ENCODE peak calls at places on chromosomes 12 and 14, in four cellular contexts. One of them, this sample, is unnamed.

GRCh38 chr14:49950275-49951250 is 57.7 kb downstream of the ARF6 start:
- DNase-seq in CD4-positive, alpha-beta T cell: no peak
- DNase-seq in heart left ventricle: no peak
- DNase-seq in fibroblast of lung: no peak
- DNase-seq in this sample: no peak

GRCh38 chr14:23434488-23435219 is 806 bp downstream of the MYH7 start:
- DNase-seq in CD4-positive, alpha-beta T cell: no peak
- DNase-seq in heart left ventricle: no peak
- DNase-seq in fibroblast of lung: no peak
- DNase-seq in this sample: no peak

GRCh38 chr12:25328082-25328712 is 77.5 kb upstream of the KRAS start:
- DNase-seq in CD4-positive, alpha-beta T cell: no peak
- DNase-seq in heart left ventricle: no peak
- DNase-seq in fibroblast of lung: peak; percentile 65
- DNase-seq in this sample: no peak

GRCh38 chr12:54926246-54926645 is 58.3 kb downstream of the TESPA1 start:
- DNase-seq in CD4-positive, alpha-beta T cell: no peak
- DNase-seq in heart left ventricle: no peak
- DNase-seq in fibroblast of lung: no peak
- DNase-seq in this sample: no peak

GRCh38 chr14:98926151-98926550 is 345.8 kb downstream of the BCL11B start:
- DNase-seq in CD4-positive, alpha-beta T cell: peak; percentile 60
- DNase-seq in heart left ventricle: no peak
- DNase-seq in fibroblast of lung: no peak
- DNase-seq in this sample: no peak

GRCh38 chr12:66449531-66449930 is 147.2 kb downstream of the HELB start:
- DNase-seq in CD4-positive, alpha-beta T cell: no peak
- DNase-seq in heart left ventricle: no peak
- DNase-seq in fibroblast of lung: no peak
- DNase-seq in this sample: no peak

GRCh38 chr12:102421801-102422583 is 58.4 kb downstream of the IGF1 start:
- DNase-seq in CD4-positive, alpha-beta T cell: no peak
- DNase-seq in heart left ventricle: no peak
- DNase-seq in fibroblast of lung: no peak
- DNase-seq in this sample: no peak

GRCh38 chr12:112530941-112531340 is 112.2 kb downstream of the PTPN11 start:
- DNase-seq in CD4-positive, alpha-beta T cell: no peak
- DNase-seq in heart left ventricle: no peak
- DNase-seq in fibroblast of lung: no peak
- DNase-seq in this sample: no peak

GRCh38 chr14:99459491-99460100 is 21.1 kb downstream of the SETD3 start:
- DNase-seq in CD4-positive, alpha-beta T cell: no peak
- DNase-seq in heart left ventricle: no peak
- DNase-seq in fibroblast of lung: no peak
- DNase-seq in this sample: no peak

GRCh38 chr12:34402228-34402898 is 380.1 kb downstream of the ALG10 start:
- DNase-seq in CD4-positive, alpha-beta T cell: no peak
- DNase-seq in heart left ventricle: peak; percentile 46
- DNase-seq in fibroblast of lung: no peak
- DNase-seq in this sample: no peak

GRCh38 chr14:37436519-37436918 is 158.5 kb downstream of the FOXA1 start:
- DNase-seq in CD4-positive, alpha-beta T cell: no peak
- DNase-seq in heart left ventricle: no peak
- DNase-seq in fibroblast of lung: no peak
- DNase-seq in this sample: no peak

GRCh38 chr14:23555882-23556699 is at the start of gene THTPA:
- DNase-seq in CD4-positive, alpha-beta T cell: peak; percentile 89
- DNase-seq in heart left ventricle: peak; percentile 97
- DNase-seq in fibroblast of lung: peak; percentile 87
- DNase-seq in this sample: peak; percentile 88

GRCh38 chr14:25049127-25049558 is 804 bp downstream of the STXBP6 start:
- DNase-seq in CD4-positive, alpha-beta T cell: no peak
- DNase-seq in heart left ventricle: peak; percentile 61
- DNase-seq in fibroblast of lung: peak; percentile 24
- DNase-seq in this sample: no peak

DNA sequence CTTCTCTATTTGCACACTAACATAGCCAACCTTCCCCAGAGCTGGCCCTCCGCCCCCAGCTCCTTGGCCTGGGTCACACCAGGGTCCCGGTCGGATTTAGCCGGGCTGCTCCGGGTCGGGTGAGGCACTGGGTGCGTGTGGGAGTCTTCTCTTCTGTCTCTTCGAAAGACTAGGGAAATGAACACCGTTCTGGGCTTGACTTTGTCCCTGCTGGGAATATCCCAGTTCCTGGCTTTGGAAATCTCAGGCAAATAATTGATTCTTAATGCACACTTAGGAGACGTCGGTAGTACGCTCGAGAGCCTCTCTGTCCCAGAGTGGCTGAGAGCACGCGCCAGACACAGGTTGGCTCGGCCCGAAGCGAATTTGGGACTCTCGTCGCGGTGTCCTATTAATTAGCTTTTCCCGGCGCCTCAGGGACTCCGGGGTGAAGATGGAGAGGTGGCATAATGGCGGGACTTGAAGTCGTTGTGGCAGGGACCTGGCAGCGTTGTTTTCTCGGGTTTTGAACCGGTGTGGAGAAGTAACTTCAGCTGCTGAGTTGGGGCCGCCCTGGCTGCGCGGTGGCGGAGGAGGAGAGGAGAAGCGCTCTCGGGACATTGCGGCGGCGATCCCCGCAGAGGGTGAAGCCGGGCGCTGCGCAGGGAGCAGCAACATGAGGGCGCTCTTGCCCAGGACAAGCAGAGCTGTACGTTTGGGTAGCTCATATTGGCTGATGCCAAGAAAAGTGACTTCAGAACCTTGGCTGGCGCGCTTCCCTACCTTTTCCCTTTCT is 7.5 kb downstream of the FOXG1 start:
- DNase-seq in CD4-positive, alpha-beta T cell: no peak
- DNase-seq in heart left ventricle: no peak
- DNase-seq in fibroblast of lung: peak; percentile 57
- DNase-seq in this sample: no peak
- TF ChIP-seq CTCF in CD4-positive, alpha-beta T cell: no peak
- TF ChIP-seq CTCF in heart left ventricle: no peak
- TF ChIP-seq CTCF in fibroblast of lung: peak; percentile 51
- TF ChIP-seq CTCF in this sample: peak; percentile 67

DNA sequence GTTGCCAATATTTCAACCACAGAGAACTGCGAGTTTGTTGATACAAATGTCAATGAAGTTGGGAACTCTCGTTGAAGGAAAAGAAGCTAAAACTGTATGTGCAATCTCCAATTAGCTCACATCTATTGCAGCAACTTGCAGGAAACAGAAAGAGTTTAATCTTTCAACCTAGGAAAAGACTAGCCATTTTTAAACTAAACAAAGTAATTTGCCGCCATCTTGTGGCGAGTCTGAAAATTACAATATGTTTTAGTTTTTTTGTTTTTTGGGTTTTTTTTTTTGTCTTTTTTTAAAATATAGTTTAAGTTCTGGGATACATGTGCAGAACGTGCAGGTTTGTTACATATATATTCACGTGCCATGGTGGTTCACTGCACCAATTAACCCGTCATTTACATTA is 131.2 kb upstream of the FOXG1 start:
- DNase-seq in CD4-positive, alpha-beta T cell: no peak
- DNase-seq in heart left ventricle: no peak
- DNase-seq in fibroblast of lung: peak; percentile 34
- DNase-seq in this sample: peak; percentile 41
- TF ChIP-seq CTCF in CD4-positive, alpha-beta T cell: peak; percentile 41
- TF ChIP-seq CTCF in heart left ventricle: peak; percentile 67
- TF ChIP-seq CTCF in fibroblast of lung: peak; percentile 46
- TF ChIP-seq CTCF in this sample: peak; percentile 82

GRCh38 chr12:4355843-4356327 is 23.6 kb downstream of the FGF23 start:
- DNase-seq in CD4-positive, alpha-beta T cell: peak; percentile 31
- DNase-seq in heart left ventricle: no peak
- DNase-seq in fibroblast of lung: peak; percentile 4
- DNase-seq in this sample: peak; percentile 50
- TF ChIP-seq CTCF in CD4-positive, alpha-beta T cell: peak; percentile 22
- TF ChIP-seq CTCF in heart left ventricle: peak; percentile 44
- TF ChIP-seq CTCF in fibroblast of lung: peak; percentile 54
- TF ChIP-seq CTCF in this sample: peak; percentile 68

GRCh38 chr14:92880851-92881250 is 42.1 kb upstream of the CHGA start:
- DNase-seq in CD4-positive, alpha-beta T cell: no peak
- DNase-seq in heart left ventricle: no peak
- DNase-seq in fibroblast of lung: peak; percentile 6
- DNase-seq in this sample: no peak
- TF ChIP-seq CTCF in CD4-positive, alpha-beta T cell: no peak
- TF ChIP-seq CTCF in heart left ventricle: peak; percentile 30
- TF ChIP-seq CTCF in fibroblast of lung: peak; percentile 7
- TF ChIP-seq CTCF in this sample: peak; percentile 50

GRCh38 chr14:20343092-20343854 is at the start of gene PARP2:
- DNase-seq in CD4-positive, alpha-beta T cell: peak; percentile 81
- DNase-seq in heart left ventricle: peak; percentile 98
- DNase-seq in fibroblast of lung: peak; percentile 100
- DNase-seq in this sample: peak; percentile 95
- TF ChIP-seq CTCF in CD4-positive, alpha-beta T cell: no peak
- TF ChIP-seq CTCF in heart left ventricle: no peak
- TF ChIP-seq CTCF in fibroblast of lung: no peak
- TF ChIP-seq CTCF in this sample: no peak

GRCh38 chr12:96623155-96623554 is 133.8 kb downstream of the CFAP54 start:
- DNase-seq in CD4-positive, alpha-beta T cell: no peak
- DNase-seq in heart left ventricle: no peak
- DNase-seq in fibroblast of lung: no peak
- DNase-seq in this sample: no peak

GRCh38 chr12:96617178-96617577 is 127.8 kb downstream of the CFAP54 start:
- DNase-seq in CD4-positive, alpha-beta T cell: no peak
- DNase-seq in heart left ventricle: no peak
- DNase-seq in fibroblast of lung: no peak
- DNase-seq in this sample: no peak
- TF ChIP-seq CTCF in CD4-positive, alpha-beta T cell: no peak
- TF ChIP-seq CTCF in heart left ventricle: no peak
- TF ChIP-seq CTCF in fibroblast of lung: peak; percentile 11
- TF ChIP-seq CTCF in this sample: peak; percentile 46

GRCh38 chr12:50283230-50283923 is at the start of gene LIMA1:
- DNase-seq in CD4-positive, alpha-beta T cell: peak; percentile 96
- DNase-seq in heart left ventricle: peak; percentile 95
- DNase-seq in fibroblast of lung: peak; percentile 84
- DNase-seq in this sample: peak; percentile 73
- TF ChIP-seq CTCF in CD4-positive, alpha-beta T cell: no peak
- TF ChIP-seq CTCF in heart left ventricle: peak; percentile 42
- TF ChIP-seq CTCF in fibroblast of lung: peak; percentile 41
- TF ChIP-seq CTCF in this sample: no peak

GRCh38 chr14:90571149-90571548 is 174.3 kb downstream of the CALM1 start:
- DNase-seq in CD4-positive, alpha-beta T cell: no peak
- DNase-seq in heart left ventricle: no peak
- DNase-seq in fibroblast of lung: no peak
- DNase-seq in this sample: no peak
- TF ChIP-seq CTCF in CD4-positive, alpha-beta T cell: no peak
- TF ChIP-seq CTCF in heart left ventricle: no peak
- TF ChIP-seq CTCF in fibroblast of lung: no peak
- TF ChIP-seq CTCF in this sample: no peak

GRCh38 chr14:73460691-73461127 is 2.4 kb upstream of the NUMB start:
- DNase-seq in CD4-positive, alpha-beta T cell: no peak
- DNase-seq in heart left ventricle: no peak
- DNase-seq in fibroblast of lung: peak; percentile 84
- DNase-seq in this sample: no peak

GRCh38 chr14:73455294-73455693 is 3.1 kb downstream of the NUMB start:
- DNase-seq in CD4-positive, alpha-beta T cell: no peak
- DNase-seq in heart left ventricle: no peak
- DNase-seq in fibroblast of lung: no peak
- DNase-seq in this sample: no peak

GRCh38 chr14:73457050-73457934 is 1.1 kb downstream of the NUMB start:
- DNase-seq in CD4-positive, alpha-beta T cell: no peak
- DNase-seq in heart left ventricle: peak; percentile 76
- DNase-seq in fibroblast of lung: peak; percentile 33
- DNase-seq in this sample: peak; percentile 18

GRCh38 chr14:73457935-73458218 is 469 bp downstream of the NUMB start:
- DNase-seq in CD4-positive, alpha-beta T cell: no peak
- DNase-seq in heart left ventricle: peak; percentile 69
- DNase-seq in fibroblast of lung: no peak
- DNase-seq in this sample: no peak

GRCh38 chr14:73458219-73458976 is at the start of gene NUMB:
- DNase-seq in CD4-positive, alpha-beta T cell: peak; percentile 92
- DNase-seq in heart left ventricle: peak; percentile 97
- DNase-seq in fibroblast of lung: peak; percentile 100
- DNase-seq in this sample: peak; percentile 91
- TF ChIP-seq CTCF in CD4-positive, alpha-beta T cell: no peak
- TF ChIP-seq CTCF in heart left ventricle: no peak
- TF ChIP-seq CTCF in fibroblast of lung: no peak
- TF ChIP-seq CTCF in this sample: no peak